ENCODE peak calls at places on chromosomes 7 and 10, in five cellular contexts. T is right lobe of liver, N is suprapubic skin, P is K562, U is GM12878. S is an unnamed sample.

GRCh38 chr10:93667795-93668194 is 34.6 kb downstream of the FRA10AC1 start:
- DNase-seq in U (no peak), T (no peak), N (no peak), P (no peak), S (no peak)

GRCh38 chr7:88306590-88307048 is at the start of gene STEAP4:
- DNase-seq in N (peak; percentile 91), P (no peak), U (no peak), T (peak; percentile 79), S (no peak)

GRCh38 chr7:50954716-50955115 is 172.0 kb upstream of the GRB10 start:
- DNase-seq in T (peak; percentile 35), N (no peak), P (no peak), U (no peak), S (no peak)

GRCh38 chr10:101839421-101840063 is 4.1 kb downstream of the KCNIP2 start:
- DNase-seq in T (peak; percentile 80), P (peak; percentile 83), U (no peak), N (no peak), S (peak; percentile 77)

GRCh38 chr10:30639946-30640786 is 10.6 kb upstream of the LYZL2 start:
- DNase-seq in P (peak; percentile 45), N (no peak), T (no peak), U (no peak), S (peak; percentile 78)

GRCh38 chr7:43439631-43440401 is 143.1 kb upstream of the STK17A start:
- DNase-seq in T (peak; percentile 44), P (peak; percentile 79), U (peak; percentile 13), N (no peak), S (peak; percentile 74)

GRCh38 chr7:140704205-140704604 is 7.7 kb downstream of the NDUFB2 start:
- DNase-seq in P (no peak), N (no peak), U (no peak), T (no peak), S (no peak)

GRCh38 chr7:140564643-140565042 is 76.0 kb downstream of the DENND2A start:
- DNase-seq in U (no peak), P (no peak), N (no peak), T (no peak), S (no peak)

GRCh38 chr10:58465641-58466040 is 47.0 kb upstream of the BICC1 start:
- DNase-seq in U (no peak), T (no peak), N (no peak), P (no peak), S (no peak)

GRCh38 chr7:1956611-1957470 is 275.9 kb downstream of the MAD1L1 start:
- DNase-seq in P (no peak), T (no peak), U (no peak), N (no peak), S (no peak)

GRCh38 chr7:99029481-99030144 is 114.3 kb downstream of the SMURF1 start:
- DNase-seq in P (no peak), T (no peak), N (no peak), U (no peak), S (no peak)

GRCh38 chr7:105587899-105588690 is 6.8 kb upstream of the EFCAB10 start:
- DNase-seq in P (no peak), N (no peak), T (no peak), U (no peak), S (no peak)

GRCh38 chr10:60323171-60323570 is 66.5 kb downstream of the ANK3 start:
- DNase-seq in U (no peak), T (no peak), N (no peak), P (no peak), S (no peak)

GRCh38 chr7:24052572-24053223 is 231.3 kb upstream of the NPY start:
- DNase-seq in U (no peak), P (no peak), N (no peak), T (no peak), S (no peak)

GRCh38 chr10:63457576-63457975 is 8.2 kb downstream of the JMJD1C start:
- DNase-seq in N (no peak), P (no peak), U (no peak), T (no peak), S (no peak)

GRCh38 chr7:12741951-12742575 is 54.6 kb downstream of the ARL4A start:
- DNase-seq in U (no peak), N (no peak), P (no peak), T (no peak), S (no peak)

GRCh38 chr7:104926189-104926904 is 87.7 kb upstream of the KMT2E start:
- DNase-seq in T (no peak), U (no peak), P (no peak), N (no peak), S (no peak)

GRCh38 chr10:6313107-6313895 is 110.6 kb downstream of the PFKFB3 start:
- DNase-seq in N (no peak), T (no peak), U (no peak), P (no peak), S (no peak)

GRCh38 chr10:69124558-69125121 is 662 bp downstream of the VPS26A start:
- DNase-seq in N (no peak), P (no peak), T (peak; percentile 52), U (no peak), S (peak; percentile 81)

GRCh38 chr10:88228130-88228529 is 355.0 kb downstream of the RNLS start:
- DNase-seq in N (no peak), T (no peak), P (no peak), U (no peak), S (no peak)

GRCh38 chr10:114687459-114687858 is 29.4 kb upstream of the ABLIM1 start:
- DNase-seq in U (no peak), N (no peak), T (no peak), P (no peak), S (no peak)

GRCh38 chr10:17737021-17737965 is 14.7 kb upstream of the TMEM236 start:
- DNase-seq in T (peak; percentile 27), N (no peak), U (no peak), P (no peak), S (peak; percentile 39)

GRCh38 chr7:27187702-27188665 is 3.0 kb upstream of the HOXA11 start:
- DNase-seq in U (no peak), P (no peak), N (peak; percentile 60), T (no peak), S (no peak)

GRCh38 chr7:29342761-29343160 is 148.2 kb downstream of the CHN2 start:
- DNase-seq in U (no peak), P (no peak), T (no peak), N (no peak), S (no peak)

GRCh38 chr7:135662373-135663114 is at the start of gene STMP1:
- DNase-seq in T (peak; percentile 98), U (peak; percentile 66), N (peak; percentile 98), P (peak; percentile 99), S (peak; percentile 100)

GRCh38 chr10:17673517-17674051 is 29.6 kb downstream of the STAM start:
- DNase-seq in U (no peak), N (no peak), P (peak; percentile 18), T (no peak), S (peak; percentile 83)

GRCh38 chr10:103911021-103911459 is 6.9 kb downstream of the STN1 start:
- DNase-seq in P (no peak), U (no peak), T (no peak), N (no peak), S (peak; percentile 11)

GRCh38 chr10:35821339-35821911 is 179.3 kb upstream of the FZD8 start:
- DNase-seq in N (no peak), T (no peak), P (no peak), U (peak; percentile 20), S (no peak)

GRCh38 chr7:84629640-84630318 is 435.2 kb upstream of the SEMA3A start:
- DNase-seq in U (no peak), P (no peak), T (no peak), N (no peak), S (no peak)

DNA sequence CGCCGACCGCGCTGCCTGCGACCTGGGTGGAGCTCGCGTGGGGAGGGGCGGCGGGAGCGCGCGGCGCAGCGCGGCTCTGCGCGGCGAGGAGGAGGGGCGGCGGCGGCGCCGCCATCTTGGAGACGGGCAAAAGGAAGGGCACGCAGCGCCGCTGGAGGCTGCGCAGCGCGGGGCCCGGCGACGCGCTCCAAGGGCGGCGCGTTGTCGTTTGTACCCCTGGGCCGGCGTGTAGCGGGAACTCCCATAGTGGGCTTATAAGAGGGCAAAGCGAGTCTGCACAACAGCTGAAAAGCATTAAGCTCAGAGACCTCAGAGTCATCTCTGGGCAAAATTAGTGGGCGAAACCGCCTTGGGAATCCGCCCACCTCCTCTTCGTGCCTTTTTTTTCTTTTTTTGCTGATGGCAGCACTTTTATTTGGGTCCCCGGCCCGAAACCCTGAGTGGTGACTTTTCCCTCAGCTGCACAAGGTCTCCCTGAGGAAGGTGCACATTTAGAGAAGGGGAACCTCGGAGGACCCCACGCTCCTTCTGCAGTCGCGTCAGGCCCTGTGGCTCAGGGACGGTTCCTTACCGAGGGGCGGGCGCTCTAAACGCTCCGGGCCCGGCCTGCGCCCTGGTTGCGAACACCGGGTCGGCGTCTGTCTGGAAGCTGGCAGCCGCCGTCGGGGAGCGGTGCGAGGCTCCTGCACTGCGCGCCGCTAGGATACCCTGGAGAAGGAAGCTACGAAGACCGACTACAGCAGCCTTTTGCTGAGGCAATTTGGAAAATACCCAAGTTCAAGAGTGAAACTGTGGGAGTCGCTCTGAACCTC is 423 bp upstream of the MCMBP start:
- DNase-seq in U (peak; percentile 49), P (peak; percentile 19), T (peak; percentile 93), N (peak; percentile 86), S (peak; percentile 91)
- TF ChIP-seq POLR2A in U (peak; percentile 70), P (peak; percentile 70), T (peak; percentile 50), N (peak; percentile 5), S (peak; percentile 75)

GRCh38 chr10:121595806-121596667 is 2.2 kb downstream of the FGFR2 start:
- DNase-seq in T (no peak), U (no peak), P (no peak), N (peak; percentile 54), S (no peak)
- TF ChIP-seq POLR2A in T (no peak), U (no peak), P (no peak), N (no peak), S (no peak)

GRCh38 chr7:10940748-10941358 is 32.8 kb upstream of the PHF14 start:
- DNase-seq in T (no peak), U (no peak), P (no peak), N (no peak), S (no peak)

GRCh38 chr7:10939237-10939910 is 34.3 kb upstream of the PHF14 start:
- DNase-seq in U (no peak), N (no peak), P (no peak), T (no peak), S (peak; percentile 52)

GRCh38 chr7:10934292-10934691 is 39.4 kb upstream of the PHF14 start:
- DNase-seq in N (no peak), P (no peak), U (no peak), T (no peak), S (no peak)

GRCh38 chr7:10939911-10940747 is 33.5 kb upstream of the PHF14 start:
- DNase-seq in P (peak; percentile 96), U (peak; percentile 88), N (peak; percentile 92), T (peak; percentile 90), S (peak; percentile 96)
- TF ChIP-seq POLR2A in P (peak; percentile 99), U (peak; percentile 98), N (peak; percentile 74), T (peak; percentile 89), S (peak; percentile 98)

DNA sequence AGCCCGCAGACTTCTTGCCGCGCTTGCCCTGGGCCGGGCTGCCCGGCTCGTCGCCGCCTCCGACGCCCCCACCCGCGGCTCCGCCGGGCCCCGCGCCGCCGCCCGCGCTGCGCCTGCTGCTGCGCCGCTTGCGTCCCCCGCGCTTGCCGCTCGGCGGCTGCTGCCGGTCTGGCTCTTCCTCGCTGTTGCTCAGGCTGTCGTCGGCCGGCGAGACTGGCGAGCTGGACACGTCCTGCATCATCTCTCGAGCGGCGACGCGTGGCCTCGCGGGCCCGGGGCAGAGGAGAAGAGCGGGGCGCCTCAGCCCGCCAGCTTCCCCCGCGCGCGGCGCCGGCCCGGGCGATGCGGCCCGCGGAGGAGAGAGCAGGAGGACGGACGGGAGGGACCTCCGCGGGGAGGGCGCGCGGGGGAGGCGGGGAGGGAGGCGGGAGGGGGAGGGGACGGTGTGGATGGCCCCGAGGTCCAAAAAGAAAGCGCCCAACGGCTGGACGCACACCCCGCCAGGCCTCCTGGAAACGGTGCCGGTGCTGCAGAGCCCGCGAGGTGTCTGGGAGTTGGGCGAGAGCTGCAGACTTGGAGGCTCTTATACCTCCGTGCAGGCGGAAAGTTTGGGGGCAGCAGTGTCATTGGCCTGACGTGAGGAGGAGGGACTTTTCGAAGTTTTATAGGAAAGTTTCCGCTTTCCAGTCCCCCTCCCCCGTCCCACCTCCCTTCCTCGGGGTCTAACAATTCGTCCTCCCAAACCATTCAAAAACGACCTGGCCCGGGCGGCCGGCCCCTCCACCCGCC is at the start of gene TWIST1:
- DNase-seq in N (peak; percentile 91), P (no peak), T (peak; percentile 24), U (no peak), S (no peak)
- TF ChIP-seq POLR2A in N (peak; percentile 78), P (no peak), T (no peak), U (no peak), S (no peak)

S was measured in erythroblast.